ENCODE peak calls at places on chromosomes 16 and 17, in six cellular contexts. One of them, this sample, is unnamed. For H3K27me3, the result is how much of the 10 kb centered on the place peaks cover.

GRCh38 chr17:19448341-19449268 is 37.6 kb downstream of the RNF112 start:
- DNase-seq in mesenchymal stem cell: peak
- DNase-seq in AG04450: peak
- DNase-seq in spleen: no peak
- DNase-seq in dorsolateral prefrontal cortex: no peak
- DNase-seq in CD4-positive, alpha-beta memory T cell: no peak
- DNase-seq in this sample: peak

GRCh38 chr16:89695875-89696597 is 5.5 kb downstream of the SPATA2L start:
- DNase-seq in mesenchymal stem cell: no peak
- DNase-seq in AG04450: no peak
- DNase-seq in spleen: peak
- DNase-seq in dorsolateral prefrontal cortex: no peak
- DNase-seq in CD4-positive, alpha-beta memory T cell: no peak
- DNase-seq in this sample: no peak

GRCh38 chr17:34725008-34725407 is 145.6 kb downstream of the TMEM132E start:
- DNase-seq in mesenchymal stem cell: no peak
- DNase-seq in AG04450: no peak
- DNase-seq in spleen: no peak
- DNase-seq in dorsolateral prefrontal cortex: no peak
- DNase-seq in CD4-positive, alpha-beta memory T cell: no peak
- DNase-seq in this sample: no peak

GRCh38 chr16:57741660-57742191 is 6.2 kb downstream of the KATNB1 start:
- DNase-seq in mesenchymal stem cell: no peak
- DNase-seq in AG04450: no peak
- DNase-seq in spleen: no peak
- DNase-seq in dorsolateral prefrontal cortex: no peak
- DNase-seq in CD4-positive, alpha-beta memory T cell: peak
- DNase-seq in this sample: peak

GRCh38 chr16:14378131-14378551 is 251.9 kb downstream of the PARN start:
- DNase-seq in mesenchymal stem cell: no peak
- DNase-seq in AG04450: peak
- DNase-seq in spleen: no peak
- DNase-seq in dorsolateral prefrontal cortex: no peak
- DNase-seq in CD4-positive, alpha-beta memory T cell: no peak
- DNase-seq in this sample: no peak

GRCh38 chr17:3986270-3986938 is 22.2 kb upstream of the ATP2A3 start:
- DNase-seq in mesenchymal stem cell: no peak
- DNase-seq in AG04450: no peak
- DNase-seq in spleen: peak
- DNase-seq in dorsolateral prefrontal cortex: no peak
- DNase-seq in CD4-positive, alpha-beta memory T cell: no peak
- DNase-seq in this sample: no peak

GRCh38 chr17:43025290-43025657 is 243 bp downstream of the RND2 start:
- DNase-seq in mesenchymal stem cell: no peak
- DNase-seq in AG04450: no peak
- DNase-seq in spleen: no peak
- DNase-seq in dorsolateral prefrontal cortex: no peak
- DNase-seq in CD4-positive, alpha-beta memory T cell: no peak
- DNase-seq in this sample: no peak

GRCh38 chr17:75864448-75864871 is 9.3 kb upstream of the WBP2 start:
- DNase-seq in mesenchymal stem cell: peak
- DNase-seq in AG04450: peak
- DNase-seq in spleen: peak
- DNase-seq in dorsolateral prefrontal cortex: no peak
- DNase-seq in CD4-positive, alpha-beta memory T cell: peak
- DNase-seq in this sample: peak

GRCh38 chr16:2388875-2389433 is 40.3 kb upstream of the CCNF start:
- DNase-seq in mesenchymal stem cell: no peak
- DNase-seq in AG04450: peak
- DNase-seq in spleen: no peak
- DNase-seq in dorsolateral prefrontal cortex: no peak
- DNase-seq in CD4-positive, alpha-beta memory T cell: no peak
- DNase-seq in this sample: no peak

GRCh38 chr17:58504826-58505351 is 9.5 kb downstream of the MTMR4 start:
- DNase-seq in mesenchymal stem cell: no peak
- DNase-seq in AG04450: no peak
- DNase-seq in spleen: no peak
- DNase-seq in dorsolateral prefrontal cortex: no peak
- DNase-seq in CD4-positive, alpha-beta memory T cell: no peak
- DNase-seq in this sample: no peak

GRCh38 chr17:56676807-56677206 is 83.3 kb downstream of the NOG start:
- DNase-seq in mesenchymal stem cell: no peak
- DNase-seq in AG04450: no peak
- DNase-seq in spleen: no peak
- DNase-seq in dorsolateral prefrontal cortex: no peak
- DNase-seq in CD4-positive, alpha-beta memory T cell: no peak
- DNase-seq in this sample: no peak

GRCh38 chr17:76036497-76037380 is 9.6 kb upstream of the EVPL start:
- DNase-seq in mesenchymal stem cell: no peak
- DNase-seq in AG04450: no peak
- DNase-seq in spleen: no peak
- DNase-seq in dorsolateral prefrontal cortex: no peak
- DNase-seq in CD4-positive, alpha-beta memory T cell: no peak
- DNase-seq in this sample: no peak

GRCh38 chr16:70694088-70694487 is 8.2 kb upstream of the MTSS2 start:
- DNase-seq in mesenchymal stem cell: peak
- DNase-seq in AG04450: peak
- DNase-seq in spleen: no peak
- DNase-seq in dorsolateral prefrontal cortex: no peak
- DNase-seq in CD4-positive, alpha-beta memory T cell: no peak
- DNase-seq in this sample: no peak

GRCh38 chr16:73298562-73298961 is 250.6 kb upstream of the ZFHX3 start:
- DNase-seq in mesenchymal stem cell: peak
- DNase-seq in AG04450: peak
- DNase-seq in spleen: no peak
- DNase-seq in dorsolateral prefrontal cortex: no peak
- DNase-seq in CD4-positive, alpha-beta memory T cell: no peak
- DNase-seq in this sample: no peak

GRCh38 chr17:8126306-8127066 is 2.6 kb upstream of the HES7 start:
- DNase-seq in mesenchymal stem cell: peak
- DNase-seq in AG04450: no peak
- DNase-seq in spleen: no peak
- DNase-seq in dorsolateral prefrontal cortex: no peak
- DNase-seq in CD4-positive, alpha-beta memory T cell: peak
- DNase-seq in this sample: peak

GRCh38 chr17:82003411-82004381 is 19.0 kb downstream of the CENPX start:
- DNase-seq in mesenchymal stem cell: peak
- DNase-seq in AG04450: peak
- DNase-seq in spleen: no peak
- DNase-seq in dorsolateral prefrontal cortex: no peak
- DNase-seq in CD4-positive, alpha-beta memory T cell: no peak
- DNase-seq in this sample: peak

GRCh38 chr16:59212492-59213024 is 478.4 kb upstream of the GOT2 start:
- DNase-seq in mesenchymal stem cell: no peak
- DNase-seq in AG04450: no peak
- DNase-seq in spleen: no peak
- DNase-seq in dorsolateral prefrontal cortex: no peak
- DNase-seq in CD4-positive, alpha-beta memory T cell: no peak
- DNase-seq in this sample: no peak

GRCh38 chr17:6186998-6187397 is 116.8 kb downstream of the WSCD1 start:
- DNase-seq in mesenchymal stem cell: no peak
- DNase-seq in AG04450: no peak
- DNase-seq in spleen: no peak
- DNase-seq in dorsolateral prefrontal cortex: no peak
- DNase-seq in CD4-positive, alpha-beta memory T cell: no peak
- DNase-seq in this sample: no peak

GRCh38 chr16:24685539-24686432 is 43.7 kb upstream of the TNRC6A start:
- DNase-seq in mesenchymal stem cell: peak
- DNase-seq in AG04450: no peak
- DNase-seq in spleen: no peak
- DNase-seq in dorsolateral prefrontal cortex: peak
- DNase-seq in CD4-positive, alpha-beta memory T cell: no peak
- DNase-seq in this sample: no peak

GRCh38 chr17:16407911-16408588 is 7.3 kb upstream of the TRPV2 start:
- DNase-seq in mesenchymal stem cell: peak
- DNase-seq in AG04450: no peak
- DNase-seq in spleen: peak
- DNase-seq in dorsolateral prefrontal cortex: no peak
- DNase-seq in CD4-positive, alpha-beta memory T cell: no peak
- DNase-seq in this sample: peak

GRCh38 chr17:35147313-35147982 is at the start of gene UNC45B:
- DNase-seq in mesenchymal stem cell: no peak
- DNase-seq in AG04450: no peak
- DNase-seq in spleen: peak
- DNase-seq in dorsolateral prefrontal cortex: no peak
- DNase-seq in CD4-positive, alpha-beta memory T cell: no peak
- DNase-seq in this sample: no peak

GRCh38 chr17:49993423-49994037 is 1.5 kb downstream of the DLX3 start:
- DNase-seq in mesenchymal stem cell: no peak
- DNase-seq in AG04450: no peak
- DNase-seq in spleen: no peak
- DNase-seq in dorsolateral prefrontal cortex: no peak
- DNase-seq in CD4-positive, alpha-beta memory T cell: no peak
- DNase-seq in this sample: no peak

GRCh38 chr17:45867702-45868101 is 23.0 kb downstream of the SPPL2C start:
- DNase-seq in mesenchymal stem cell: no peak
- DNase-seq in AG04450: no peak
- DNase-seq in spleen: no peak
- DNase-seq in dorsolateral prefrontal cortex: no peak
- DNase-seq in CD4-positive, alpha-beta memory T cell: no peak
- DNase-seq in this sample: no peak

GRCh38 chr17:29588561-29589411 is 662 bp downstream of the GIT1 start:
- DNase-seq in mesenchymal stem cell: peak
- DNase-seq in AG04450: no peak
- DNase-seq in spleen: peak
- DNase-seq in dorsolateral prefrontal cortex: peak
- DNase-seq in CD4-positive, alpha-beta memory T cell: peak
- DNase-seq in this sample: peak

GRCh38 chr17:8745586-8746500 is 1.2 kb upstream of the CCDC42 start:
- DNase-seq in mesenchymal stem cell: peak
- DNase-seq in AG04450: peak
- DNase-seq in spleen: peak
- DNase-seq in dorsolateral prefrontal cortex: no peak
- DNase-seq in CD4-positive, alpha-beta memory T cell: peak
- DNase-seq in this sample: peak

GRCh38 chr17:79915850-79916430 is 76.7 kb upstream of the CBX4 start:
- DNase-seq in mesenchymal stem cell: peak
- DNase-seq in AG04450: no peak
- DNase-seq in spleen: peak
- DNase-seq in dorsolateral prefrontal cortex: no peak
- DNase-seq in CD4-positive, alpha-beta memory T cell: no peak
- DNase-seq in this sample: no peak

GRCh38 chr17:69702078-69702477 is 287.6 kb downstream of the MAP2K6 start:
- DNase-seq in mesenchymal stem cell: no peak
- DNase-seq in AG04450: no peak
- DNase-seq in spleen: no peak
- DNase-seq in dorsolateral prefrontal cortex: no peak
- DNase-seq in CD4-positive, alpha-beta memory T cell: no peak
- DNase-seq in this sample: no peak

DNA sequence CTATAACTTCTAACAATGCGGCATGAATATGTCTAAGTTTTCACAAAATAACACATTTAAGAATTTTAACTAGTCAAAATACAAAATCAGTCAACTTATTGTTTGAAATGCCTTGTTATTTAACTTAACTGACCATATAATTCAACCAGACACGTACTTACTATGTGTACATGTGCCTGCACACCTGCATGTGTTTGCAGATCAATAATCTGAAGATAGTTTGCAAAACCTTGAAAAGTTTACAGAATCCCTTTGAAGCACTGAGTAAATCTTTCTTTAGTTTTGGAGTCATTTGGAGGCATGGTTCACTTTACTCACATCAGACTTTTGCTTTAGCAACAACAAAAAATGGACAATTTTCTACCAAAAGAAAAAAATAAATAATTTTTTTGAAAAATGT is 363.8 kb downstream of the PMP22 start:
- DNase-seq in mesenchymal stem cell: no peak
- DNase-seq in AG04450: no peak
- DNase-seq in spleen: no peak
- DNase-seq in dorsolateral prefrontal cortex: no peak
- DNase-seq in CD4-positive, alpha-beta memory T cell: no peak
- DNase-seq in this sample: no peak
- H3K27me3 ChIP-seq in mesenchymal stem cell: under half
- H3K27me3 ChIP-seq in AG04450: under half
- H3K27me3 ChIP-seq in spleen: under half
- H3K27me3 ChIP-seq in dorsolateral prefrontal cortex: under half
- H3K27me3 ChIP-seq in CD4-positive, alpha-beta memory T cell: under half
- H3K27me3 ChIP-seq in this sample: under half

DNA sequence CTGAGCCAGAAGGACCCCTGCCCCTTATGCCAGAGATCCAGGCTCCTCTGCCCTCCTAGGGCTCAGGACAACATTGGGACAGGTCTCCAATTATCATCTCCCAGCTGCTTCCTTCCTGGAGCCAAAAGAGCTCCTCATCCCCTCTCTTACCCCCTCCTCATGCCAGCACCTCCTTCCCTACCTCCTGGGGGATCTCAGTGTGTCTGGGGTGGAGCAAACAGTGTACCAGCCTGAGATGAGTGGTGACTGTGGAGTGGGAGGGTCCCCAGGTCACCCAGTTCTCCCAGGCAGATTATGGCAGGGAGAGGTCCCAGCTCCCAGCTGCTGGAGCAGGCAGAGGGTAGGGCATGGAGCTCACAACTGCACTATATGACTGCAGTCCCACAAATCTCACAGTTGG is 23.7 kb downstream of the SRCIN1 start:
- DNase-seq in mesenchymal stem cell: no peak
- DNase-seq in AG04450: no peak
- DNase-seq in spleen: no peak
- DNase-seq in dorsolateral prefrontal cortex: no peak
- DNase-seq in CD4-positive, alpha-beta memory T cell: no peak
- DNase-seq in this sample: no peak
- H3K27me3 ChIP-seq in mesenchymal stem cell: half or more
- H3K27me3 ChIP-seq in AG04450: half or more
- H3K27me3 ChIP-seq in spleen: half or more
- H3K27me3 ChIP-seq in dorsolateral prefrontal cortex: under half
- H3K27me3 ChIP-seq in CD4-positive, alpha-beta memory T cell: under half
- H3K27me3 ChIP-seq in this sample: under half

DNA sequence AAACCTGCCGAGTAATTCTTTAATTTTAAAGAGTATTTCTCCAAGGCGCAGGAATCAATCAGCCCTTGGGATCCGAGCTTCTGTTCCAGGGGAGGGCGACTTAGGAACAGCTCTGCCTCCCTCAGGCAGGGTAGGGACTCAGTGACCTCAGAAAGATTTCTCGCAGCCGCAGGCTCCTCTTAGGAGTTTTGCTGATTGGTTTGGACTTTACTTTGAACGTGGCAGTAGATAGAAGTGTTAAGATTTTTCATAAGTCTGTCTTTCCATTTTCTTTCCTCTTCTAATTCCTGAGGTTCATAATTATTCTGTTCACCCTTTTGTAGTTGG is 95.7 kb downstream of the UTP18 start:
- DNase-seq in mesenchymal stem cell: no peak
- DNase-seq in AG04450: no peak
- DNase-seq in spleen: no peak
- DNase-seq in dorsolateral prefrontal cortex: no peak
- DNase-seq in CD4-positive, alpha-beta memory T cell: no peak
- DNase-seq in this sample: no peak
- H3K27me3 ChIP-seq in mesenchymal stem cell: under half
- H3K27me3 ChIP-seq in AG04450: under half
- H3K27me3 ChIP-seq in spleen: under half
- H3K27me3 ChIP-seq in dorsolateral prefrontal cortex: under half
- H3K27me3 ChIP-seq in CD4-positive, alpha-beta memory T cell: under half
- H3K27me3 ChIP-seq in this sample: half or more

DNA sequence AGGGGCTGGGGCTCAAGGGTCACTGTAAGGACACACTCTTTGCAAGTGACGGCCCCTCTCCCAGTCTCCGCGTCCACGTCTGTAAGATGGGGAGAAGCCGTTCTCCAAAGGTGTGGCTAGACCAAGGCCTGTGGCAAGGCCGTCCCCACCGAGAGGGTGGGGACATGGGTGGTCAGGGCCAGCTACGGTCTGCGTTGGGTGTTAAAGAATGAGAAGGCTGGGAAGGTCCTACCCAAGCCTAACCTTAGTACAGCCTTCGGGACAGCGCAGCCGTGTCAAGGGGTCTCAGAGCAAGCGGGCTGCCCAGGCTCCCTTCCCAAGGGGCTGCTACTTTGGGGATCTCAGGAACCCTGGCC is 1.9 kb downstream of the C1QTNF8 start:
- DNase-seq in mesenchymal stem cell: no peak
- DNase-seq in AG04450: no peak
- DNase-seq in spleen: no peak
- DNase-seq in dorsolateral prefrontal cortex: no peak
- DNase-seq in CD4-positive, alpha-beta memory T cell: no peak
- DNase-seq in this sample: no peak
- H3K27me3 ChIP-seq in mesenchymal stem cell: half or more
- H3K27me3 ChIP-seq in AG04450: under half
- H3K27me3 ChIP-seq in spleen: half or more
- H3K27me3 ChIP-seq in dorsolateral prefrontal cortex: under half
- H3K27me3 ChIP-seq in CD4-positive, alpha-beta memory T cell: under half
- H3K27me3 ChIP-seq in this sample: under half

This sample was measured in A673.